ENCODE peak calls at places on chromosomes 7 and 10, in four cellular contexts. I, R, G and M are unnamed samples. For H3K27me3, the result is how much of the 10 kb centered on the place peaks cover.

GRCh38 chr7:30863694-30864011 is 48.0 kb upstream of the AQP1 start:
- DNase-seq in I (peak), R (no peak), G (no peak), M (no peak)

GRCh38 chr7:11538751-11539299 is 293.2 kb downstream of the THSD7A start:
- DNase-seq in I (no peak), R (no peak), G (no peak), M (no peak)

GRCh38 chr10:126911301-126911700 is 6.1 kb downstream of the DOCK1 start:
- DNase-seq in I (no peak), R (no peak), G (no peak), M (no peak)

GRCh38 chr7:157279973-157280841 is 56.6 kb upstream of the DNAJB6 start:
- DNase-seq in I (no peak), R (no peak), G (no peak), M (no peak)

GRCh38 chr7:12653127-12653917 is 34.1 kb upstream of the ARL4A start:
- DNase-seq in I (peak), R (no peak), G (no peak), M (no peak)

GRCh38 chr7:55366461-55367138 is 1.5 kb downstream of the LANCL2 start:
- DNase-seq in I (no peak), R (peak), G (no peak), M (no peak)

GRCh38 chr7:90461216-90461615 is 8.2 kb upstream of the PTTG1IP2 start:
- DNase-seq in I (no peak), R (no peak), G (no peak), M (no peak)

GRCh38 chr10:36725581-36726520 is 399.5 kb upstream of the ANKRD30A start:
- DNase-seq in I (peak), R (peak), G (peak), M (no peak)

GRCh38 chr7:17611611-17612010 is 313.2 kb downstream of the AHR start:
- DNase-seq in I (peak), R (no peak), G (no peak), M (no peak)

GRCh38 chr10:86715156-86715795 is 41.1 kb upstream of the BMPR1A start:
- DNase-seq in I (no peak), R (no peak), G (no peak), M (no peak)

GRCh38 chr7:73822319-73823173 is 8.2 kb upstream of the CLDN4 start:
- DNase-seq in I (peak), R (no peak), G (peak), M (no peak)

GRCh38 chr10:92087750-92088395 is 164.3 kb downstream of the BTAF1 start:
- DNase-seq in I (peak), R (peak), G (peak), M (peak)

DNA sequence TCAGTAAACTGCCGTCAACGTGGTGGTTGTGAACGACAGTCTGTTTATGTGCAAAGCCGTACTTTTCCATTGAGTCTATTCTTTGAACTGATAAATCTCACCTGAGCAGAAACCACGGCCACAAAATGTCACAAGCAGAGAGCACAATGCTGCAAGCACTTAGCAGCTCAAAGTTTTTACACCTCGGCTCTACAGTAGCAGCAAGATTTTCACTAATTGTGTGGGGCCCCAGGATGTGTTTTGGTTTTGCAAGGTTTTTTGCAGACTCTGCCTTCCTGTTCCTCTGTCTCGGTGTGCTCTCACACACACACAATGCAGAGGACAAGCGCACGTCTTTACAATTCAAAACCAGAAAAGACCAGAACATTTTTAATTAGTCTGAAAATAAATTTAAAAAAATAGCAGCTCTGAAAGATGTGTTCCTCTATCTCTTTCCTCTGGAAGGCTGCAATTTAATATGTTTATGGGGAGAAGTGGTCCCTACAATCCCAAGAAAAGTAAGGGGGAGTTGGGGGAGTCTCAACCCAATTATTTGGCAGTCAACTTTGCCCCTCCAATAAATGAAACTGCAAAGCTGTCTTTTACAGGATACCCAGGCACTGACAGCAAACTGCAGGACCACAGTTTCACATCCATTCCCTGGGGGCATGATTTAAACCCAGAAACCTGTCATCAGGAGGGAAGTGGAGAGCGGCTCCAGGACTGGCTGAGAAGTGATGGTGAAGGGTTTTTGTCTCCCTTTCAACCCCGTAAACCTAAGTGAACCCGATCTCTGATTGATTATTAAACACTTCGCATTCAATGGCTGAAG is 73.8 kb upstream of the SFMBT2 start:
- DNase-seq in I (no peak), R (no peak), G (no peak), M (no peak)
- H3K27ac ChIP-seq in I (no peak), R (no peak), G (no peak), M (peak)

DNA sequence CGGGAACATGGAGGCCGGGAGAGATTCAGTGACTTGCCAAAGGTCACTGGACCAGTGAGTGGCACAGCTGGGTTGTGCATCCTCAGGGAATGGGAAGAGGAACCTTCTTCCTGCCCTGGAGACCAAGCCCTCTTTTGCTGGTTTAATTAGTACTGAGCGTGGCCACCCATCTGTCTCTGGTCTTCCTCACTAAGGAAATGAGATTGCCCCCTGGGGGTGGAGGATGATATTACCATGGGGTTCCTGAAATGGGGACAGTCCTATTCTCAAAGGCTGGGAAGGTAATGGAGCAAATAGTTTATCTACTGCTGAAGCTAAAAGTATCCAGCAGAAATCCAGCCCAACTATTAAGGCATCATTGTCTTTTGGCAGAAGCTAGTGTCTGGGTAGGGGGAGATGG is 98.6 kb upstream of the FGFR2 start:
- DNase-seq in I (no peak), R (peak), G (no peak), M (peak)
- TF ChIP-seq CTCF in I (peak), R (peak), G (peak), M (peak)

GRCh38 chr7:135333946-135334345 is 100.3 kb downstream of the STRA8 start:
- DNase-seq in I (no peak), R (no peak), G (no peak), M (no peak)
- H3K27me3 ChIP-seq in I (under half), R (under half), G (under half), M (under half)

DNA sequence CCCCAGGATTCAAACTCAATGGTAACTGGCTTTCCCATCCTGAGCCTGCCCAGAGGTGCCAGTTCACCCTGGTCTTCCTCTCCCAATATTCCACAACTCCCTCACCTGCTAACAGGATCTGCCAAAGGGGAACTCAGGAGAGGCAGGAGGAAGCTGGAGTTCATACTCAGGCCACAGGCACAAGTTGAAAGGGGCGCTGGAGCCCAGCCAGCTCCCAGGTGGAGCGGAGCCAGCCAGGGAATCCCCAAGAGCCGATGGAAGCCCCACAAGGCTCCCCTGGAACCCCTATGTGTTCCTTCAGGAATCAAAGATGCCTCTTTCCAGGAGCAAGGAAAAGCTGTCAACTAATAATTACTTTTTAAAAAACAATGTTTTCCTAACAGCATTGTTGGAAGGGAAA is 63.5 kb downstream of the SH3PXD2A start:
- DNase-seq in I (no peak), R (no peak), G (no peak), M (no peak)
- H3K27ac ChIP-seq in I (no peak), R (peak), G (no peak), M (peak)

GRCh38 chr7:121752706-121753105 is 120.3 kb upstream of the PTPRZ1 start:
- DNase-seq in I (peak), R (peak), G (peak), M (no peak)
- TF ChIP-seq CTCF in I (peak), R (peak), G (peak), M (no peak)

GRCh38 chr7:130139193-130139950 is 65.8 kb downstream of the TMEM209 start:
- DNase-seq in I (no peak), R (no peak), G (no peak), M (no peak)

GRCh38 chr7:130135208-130136205 is 65.2 kb downstream of the KLHDC10 start:
- DNase-seq in I (peak), R (no peak), G (no peak), M (no peak)

GRCh38 chr7:130136579-130137167 is 66.3 kb downstream of the KLHDC10 start:
- DNase-seq in I (no peak), R (no peak), G (no peak), M (no peak)

GRCh38 chr7:130134726-130135125 is 64.4 kb downstream of the KLHDC10 start:
- DNase-seq in I (no peak), R (no peak), G (no peak), M (no peak)

DNA sequence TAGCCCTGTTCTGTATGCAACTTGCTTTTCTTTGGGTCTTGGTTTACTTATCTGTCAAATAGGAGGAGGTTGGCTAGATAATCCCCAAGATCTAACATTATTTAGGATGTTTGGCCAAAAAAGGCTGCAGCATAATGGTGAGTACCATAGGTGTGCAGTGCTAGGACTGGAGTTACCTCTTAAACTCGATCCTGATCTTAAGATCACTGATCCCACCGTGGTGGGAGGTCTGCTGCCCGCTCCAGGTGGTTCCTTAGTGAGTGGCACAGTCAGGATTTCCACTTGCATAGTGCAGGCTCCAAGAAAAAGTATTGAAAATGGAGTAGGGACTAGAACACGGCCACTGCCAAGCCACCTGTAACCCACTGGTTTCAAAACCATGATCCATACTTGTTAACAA is 66.9 kb downstream of the KLHDC10 start:
- DNase-seq in I (no peak), R (no peak), G (no peak), M (no peak)
- H3K27me3 ChIP-seq in I (under half), R (under half), G (under half), M (under half)

DNA sequence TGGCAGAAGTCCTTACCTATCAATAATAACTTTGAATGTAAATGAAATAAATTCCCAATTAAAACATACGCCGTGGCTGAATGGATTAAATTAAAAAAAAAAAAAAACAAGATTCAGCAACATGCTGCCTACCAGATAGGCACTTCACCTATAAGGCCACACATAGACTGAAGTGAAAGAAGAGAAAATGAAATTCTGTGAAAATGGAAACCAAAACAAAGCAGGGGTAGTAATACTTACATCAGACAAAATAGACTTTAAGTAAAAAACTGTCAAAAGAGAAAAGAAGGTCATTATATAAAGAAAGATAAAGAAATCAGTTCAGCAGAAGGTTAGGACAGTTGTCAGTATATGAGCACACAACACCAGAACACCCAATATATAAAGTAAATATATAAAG is 55.3 kb downstream of the TCAF1 start:
- DNase-seq in I (no peak), R (no peak), G (no peak), M (no peak)
- H3K27ac ChIP-seq in I (no peak), R (no peak), G (no peak), M (no peak)

GRCh38 chr10:22617516-22617915 is 96.9 kb downstream of the PIP4K2A start:
- DNase-seq in I (no peak), R (peak), G (no peak), M (no peak)
- TF ChIP-seq CTCF in I (no peak), R (peak), G (no peak), M (no peak)